ENCODE peak calls at places on chromosomes 3 and 15, in five cellular contexts. F, P, X, Y and S are unnamed samples.

GRCh38 chr15:73654659-73655058 is 21.5 kb upstream of the NPTN start:
- DNase-seq in F (no peak), P (no peak), X (no peak), Y (no peak), S (no peak)

GRCh38 chr3:113092746-113093145 is 102.0 kb downstream of the GTPBP8 start:
- DNase-seq in F (no peak), P (no peak), X (no peak), Y (no peak), S (no peak)

GRCh38 chr3:3632439-3632838 is 166.8 kb upstream of the LRRN1 start:
- DNase-seq in F (no peak), P (no peak), X (no peak), Y (no peak), S (no peak)

GRCh38 chr3:14200841-14201240 is 22.2 kb downstream of the LSM3 start:
- DNase-seq in F (no peak), P (no peak), X (no peak), Y (no peak), S (no peak)

GRCh38 chr3:125428216-125428830 is 53.2 kb upstream of the ZNF148 start:
- DNase-seq in F (no peak), P (no peak), X (no peak), Y (no peak), S (no peak)

GRCh38 chr3:15647629-15648167 is 46.2 kb downstream of the BTD start:
- DNase-seq in F (no peak), P (peak), X (no peak), Y (peak), S (no peak)

GRCh38 chr3:113111308-113111707 is 100.0 kb upstream of the BOC start:
- DNase-seq in F (no peak), P (peak), X (no peak), Y (no peak), S (no peak)

GRCh38 chr15:52683585-52683984 is 4.4 kb upstream of the ATOSA start:
- DNase-seq in F (no peak), P (no peak), X (no peak), Y (no peak), S (no peak)

GRCh38 chr3:139113231-139113749 is 68.6 kb upstream of the PRR23C start:
- DNase-seq in F (no peak), P (no peak), X (no peak), Y (no peak), S (no peak)

GRCh38 chr15:77518458-77518857 is 97.8 kb downstream of the HMG20A start:
- DNase-seq in F (peak), P (no peak), X (no peak), Y (no peak), S (no peak)

GRCh38 chr3:123559040-123559861 is 25.6 kb downstream of the HACD2 start:
- DNase-seq in F (no peak), P (no peak), X (peak), Y (peak), S (no peak)

GRCh38 chr3:135217730-135218129 is 422.7 kb downstream of the EPHB1 start:
- DNase-seq in F (no peak), P (no peak), X (no peak), Y (no peak), S (no peak)